ENCODE peak calls at places on chromosomes 4 and X, in seven cellular contexts. P is neuronal stem cell, N is mesendoderm, S is IMR-90, R is mesenchymal stem cell, M is H1, G is trophoblast cell. Y is an unnamed sample.

GRCh38 chr4:179095585-179096228 is 1653.5 kb upstream of the AGA start:
- DNase-seq in M (no peak), S (peak; percentile 46), R (peak; percentile 52), N (peak; percentile 61), G (peak; percentile 32), P (peak; percentile 70), Y (peak; percentile 35)

GRCh38 chr4:72971572-72971971 is 97.9 kb downstream of the COX18 start:
- DNase-seq in R (peak; percentile 87), S (peak; percentile 92), G (peak; percentile 44), N (no peak), M (no peak), P (no peak), Y (no peak)

GRCh38 chr4:73388887-73389286 is 15.2 kb upstream of the ALB start:
- DNase-seq in P (no peak), N (no peak), G (no peak), R (no peak), M (no peak), S (no peak), Y (no peak)

GRCh38 chr4:985123-985830 is 1.6 kb upstream of the IDUA start:
- DNase-seq in N (peak; percentile 71), M (no peak), G (peak; percentile 53), P (no peak), S (no peak), R (peak; percentile 67), Y (peak; percentile 88)

GRCh38 chrX:39972340-39972739 is 125.4 kb downstream of the BCOR start:
- DNase-seq in P (no peak), M (no peak), N (no peak), S (peak; percentile 53), G (peak; percentile 24), R (peak; percentile 37), Y (no peak)

GRCh38 chr4:166091146-166091545 is 218.1 kb downstream of the TLL1 start:
- DNase-seq in M (no peak), S (no peak), G (no peak), N (no peak), P (no peak), R (no peak), Y (no peak)

GRCh38 chrX:97168646-97169045 is 284.9 kb downstream of the RPA4 start:
- DNase-seq in P (no peak), M (no peak), R (no peak), N (no peak), S (no peak), G (peak; percentile 61), Y (no peak)

GRCh38 chr4:150164055-150164454 is 85.8 kb downstream of the DCLK2 start:
- DNase-seq in N (no peak), M (no peak), P (no peak), S (no peak), R (no peak), G (no peak), Y (no peak)

GRCh38 chr4:5463361-5463760 is 245.0 kb downstream of the EVC2 start:
- DNase-seq in R (no peak), S (no peak), G (no peak), M (no peak), P (no peak), N (no peak), Y (no peak)

GRCh38 chr4:176575141-176575731 is 217.5 kb downstream of the VEGFC start:
- DNase-seq in G (no peak), N (no peak), M (no peak), R (peak; percentile 36), P (no peak), S (peak; percentile 28), Y (no peak)

GRCh38 chr4:109735566-109736454 is 5.9 kb upstream of the PLA2G12A start:
- DNase-seq in M (no peak), S (peak; percentile 50), P (no peak), G (no peak), N (no peak), R (no peak), Y (no peak)

GRCh38 chrX:14694631-14695030 is 165.3 kb downstream of the GLRA2 start:
- DNase-seq in P (no peak), N (no peak), G (no peak), R (no peak), S (peak; percentile 42), M (no peak), Y (no peak)

GRCh38 chr4:81481151-81481550 is 9.4 kb upstream of the RASGEF1B start:
- DNase-seq in P (no peak), S (no peak), N (no peak), G (no peak), M (no peak), R (no peak), Y (no peak)

GRCh38 chr4:137519406-137519805 is 12.9 kb downstream of the PCDH18 start:
- DNase-seq in S (peak; percentile 83), M (no peak), P (no peak), G (no peak), N (no peak), R (no peak), Y (no peak)

GRCh38 chr4:143782521-143782920 is 82.0 kb upstream of the FREM3 start:
- DNase-seq in N (no peak), P (no peak), S (no peak), G (no peak), R (no peak), M (no peak), Y (no peak)

GRCh38 chrX:104343408-104344129 is 88.8 kb upstream of the ESX1 start:
- DNase-seq in N (peak; percentile 92), R (peak; percentile 91), M (peak; percentile 43), G (peak; percentile 95), P (peak; percentile 12), S (peak; percentile 74), Y (peak; percentile 77)

GRCh38 chrX:70508296-70508911 is 63.8 kb downstream of the DLG3 start:
- DNase-seq in G (no peak), R (peak; percentile 1), N (peak; percentile 76), P (no peak), S (peak; percentile 8), M (no peak), Y (peak; percentile 33)

GRCh38 chr4:612052-612748 is 13.2 kb upstream of the PDE6B start:
- DNase-seq in G (no peak), M (no peak), P (no peak), N (no peak), S (no peak), R (no peak), Y (no peak)

GRCh38 chr4:63085091-63085490 is 1324.2 kb downstream of the TECRL start:
- DNase-seq in R (no peak), S (no peak), P (no peak), G (peak; percentile 6), M (no peak), N (no peak), Y (no peak)
- H3K4me2 ChIP-seq in R (no peak overlapping the region), S (no peak overlapping the region), P (no peak overlapping the region), G (no peak overlapping the region), M (no peak overlapping the region), N (no peak overlapping the region), Y (no peak overlapping the region)

GRCh38 chr4:40731792-40732245 is 17.9 kb upstream of the NSUN7 start:
- DNase-seq in R (peak; percentile 17), M (no peak), G (peak; percentile 30), S (no peak), N (no peak), P (no peak), Y (no peak)
- H3K23ac ChIP-seq in R (no peak overlapping the region), M (no peak overlapping the region), G (no peak overlapping the region), S (no peak overlapping the region), N (no peak overlapping the region), P (no peak overlapping the region), Y (no peak overlapping the region)

DNA sequence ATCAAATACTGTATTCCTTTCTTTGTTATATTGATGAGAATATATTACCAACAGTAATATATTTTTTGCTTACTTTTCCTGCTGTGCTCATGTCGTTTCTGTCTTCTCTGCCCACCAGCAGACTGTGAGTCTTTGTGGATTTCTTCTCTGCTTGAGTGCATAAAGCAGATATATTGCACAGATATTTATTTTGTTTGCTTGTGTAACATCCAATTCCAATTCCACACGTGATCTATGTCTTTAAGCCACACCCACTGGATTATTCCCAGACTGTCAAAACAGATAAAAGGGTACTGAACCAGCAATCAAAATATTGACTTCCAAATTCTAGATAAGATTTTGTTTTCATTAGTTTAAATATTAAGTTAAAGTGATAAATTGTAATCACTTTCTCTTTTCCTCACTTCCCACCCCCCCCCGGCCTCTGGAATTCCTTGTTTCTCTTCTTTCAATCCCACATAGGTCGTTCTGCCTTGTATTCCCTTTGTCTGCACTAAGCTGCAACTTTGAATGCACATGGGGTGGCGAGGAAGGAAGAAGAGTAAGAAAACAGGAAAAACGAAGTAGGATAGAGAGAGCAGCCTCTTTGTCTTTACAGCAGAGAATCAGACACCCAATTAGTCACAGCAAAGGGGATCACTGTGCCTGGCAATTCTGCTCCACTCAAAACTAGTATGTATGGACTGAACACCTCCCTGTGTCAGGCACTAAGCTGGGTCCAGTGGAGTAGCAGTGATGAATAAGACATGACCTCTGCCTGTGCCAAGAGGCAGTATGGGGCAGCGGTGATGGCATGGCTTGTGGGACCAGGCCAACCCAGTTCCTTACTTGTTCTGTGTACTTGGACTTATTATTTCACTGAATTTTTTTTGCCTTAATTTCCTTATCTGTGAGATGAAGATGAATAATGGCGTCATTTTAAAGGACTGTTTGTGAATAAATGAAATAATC is at the start of gene ADH1B:
- DNase-seq in N (no peak), G (no peak), R (no peak), S (no peak), P (peak; percentile 27), M (no peak), Y (no peak)
- H3K4me2 ChIP-seq in N (no peak within 1 kb of the TSS), G (no peak within 1 kb of the TSS), R (no peak within 1 kb of the TSS), S (no peak within 1 kb of the TSS), P (no peak within 1 kb of the TSS), M (peak within 1 kb of the TSS; percentile 42), Y (no peak within 1 kb of the TSS)

DNA sequence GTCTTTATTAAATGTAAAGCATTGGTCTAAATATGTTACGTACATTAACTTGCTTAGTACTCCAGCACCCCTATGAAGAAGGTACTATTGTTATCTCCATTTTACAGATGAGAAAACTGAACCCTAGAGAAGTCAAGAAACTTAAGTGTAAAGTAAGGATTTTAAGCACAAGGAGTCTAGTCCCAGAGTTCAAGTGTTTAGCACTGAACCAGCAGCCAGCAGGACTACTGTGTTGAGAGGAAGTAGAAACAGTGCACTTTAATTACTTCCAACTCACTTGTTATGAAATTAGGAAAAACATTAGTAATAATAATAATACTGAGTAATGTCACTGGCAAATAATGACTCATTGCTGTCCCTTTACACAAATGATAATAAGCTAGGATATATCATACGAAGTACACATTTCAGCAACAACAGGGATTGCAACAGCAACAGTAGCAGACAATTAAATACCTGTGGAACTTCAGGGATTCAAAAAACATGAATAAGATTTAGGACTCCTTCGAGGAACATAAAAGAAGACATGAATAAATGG is 548.1 kb upstream of the HS3ST1 start:
- DNase-seq in P (no peak), N (no peak), R (no peak), G (no peak), M (no peak), S (no peak), Y (no peak)
- H3K23ac ChIP-seq in P (no peak overlapping the region), N (no peak overlapping the region), R (no peak overlapping the region), G (no peak overlapping the region), M (no peak overlapping the region), S (no peak overlapping the region), Y (no peak overlapping the region)

GRCh38 chr4:90575371-90575770 is 448.2 kb downstream of the CCSER1 start:
- DNase-seq in G (peak; percentile 65), R (no peak), N (no peak), M (no peak), P (no peak), S (no peak), Y (no peak)

GRCh38 chr4:90572996-90573395 is 445.8 kb downstream of the CCSER1 start:
- DNase-seq in N (no peak), G (no peak), S (no peak), R (no peak), P (no peak), M (no peak), Y (no peak)

GRCh38 chr4:90570615-90571014 is 443.4 kb downstream of the CCSER1 start:
- DNase-seq in M (no peak), N (no peak), G (no peak), P (no peak), S (no peak), R (no peak), Y (no peak)
- H3K4me2 ChIP-seq in M (no peak overlapping the region), N (no peak overlapping the region), G (no peak overlapping the region), P (no peak overlapping the region), S (no peak overlapping the region), R (no peak overlapping the region), Y (no peak overlapping the region)